ENCODE peak calls at places on chromosomes 4 and X, in nine cellular contexts. F is heart right ventricle, A is amygdala, M is caudate nucleus, E is Kasumi-1, T is HEK293T, C is AG10803, N is H7, D is AG04449. B is an unnamed sample.

GRCh38 chr4:85423414-85423813 is 51.5 kb upstream of the ARHGAP24 start:
- DNase-seq in F (no peak), A (no peak), M (no peak), E (no peak), T (no peak), C (peak; percentile 9), N (no peak), D (no peak), B (no peak)

GRCh38 chrX:131792789-131793462 is 230.2 kb upstream of the STK26 start:
- DNase-seq in F (peak; percentile 17), A (peak; percentile 90), M (no peak), E (no peak), T (peak; percentile 59), C (peak; percentile 42), N (no peak), D (no peak), B (peak; percentile 88)

GRCh38 chr4:108224628-108225053 is 55.9 kb upstream of the LEF1 start:
- DNase-seq in F (no peak), A (no peak), M (no peak), E (no peak), T (peak; percentile 58), C (peak; percentile 1), N (no peak), D (no peak), B (no peak)

GRCh38 chrX:97639526-97639925 is 755.8 kb downstream of the RPA4 start:
- DNase-seq in F (no peak), A (no peak), M (no peak), E (no peak), T (no peak), C (no peak), N (peak; percentile 67), D (no peak), B (no peak)

GRCh38 chr4:53490161-53490915 is 100.9 kb downstream of the LNX1 start:
- DNase-seq in F (no peak), A (no peak), M (no peak), E (no peak), T (no peak), C (peak; percentile 83), N (no peak), D (no peak), B (no peak)

GRCh38 chr4:6157926-6158325 is 42.4 kb downstream of the JAKMIP1 start:
- DNase-seq in F (no peak), A (no peak), M (no peak), E (no peak), T (no peak), C (no peak), N (no peak), D (no peak), B (no peak)

GRCh38 chr4:32417113-32417704 is 1697.0 kb downstream of the PCDH7 start:
- DNase-seq in F (no peak), A (no peak), M (no peak), E (no peak), T (no peak), C (no peak), N (no peak), D (no peak), B (no peak)

GRCh38 chr4:33334416-33334815 is 2614.2 kb downstream of the PCDH7 start:
- DNase-seq in F (no peak), A (no peak), M (no peak), E (no peak), T (no peak), C (no peak), N (no peak), D (no peak), B (no peak)

GRCh38 chr4:85005865-85006377 is 39.4 kb upstream of the WDFY3 start:
- DNase-seq in F (no peak), A (no peak), M (no peak), E (no peak), T (no peak), C (peak; percentile 80), N (no peak), D (peak; percentile 31), B (no peak)

GRCh38 chrX:148298737-148299136 is 201.7 kb upstream of the AFF2 start:
- DNase-seq in F (no peak), A (no peak), M (no peak), E (peak; percentile 25), T (no peak), C (peak; percentile 56), N (no peak), D (no peak), B (no peak)

GRCh38 chr4:7160439-7160838 is 31.9 kb upstream of the SORCS2 start:
- DNase-seq in F (no peak), A (peak; percentile 83), M (peak; percentile 46), E (no peak), T (no peak), C (no peak), N (peak; percentile 20), D (no peak), B (no peak)

GRCh38 chrX:40521868-40522450 is 58.8 kb upstream of the ATP6AP2 start:
- DNase-seq in F (peak; percentile 61), A (peak; percentile 3), M (no peak), E (no peak), T (no peak), C (no peak), N (no peak), D (no peak), B (no peak)

GRCh38 chrX:48975541-48975940 is 3.9 kb upstream of the KCND1 start:
- DNase-seq in F (no peak), A (no peak), M (no peak), E (no peak), T (no peak), C (no peak), N (no peak), D (no peak), B (no peak)